ENCODE peak calls at places on chromosomes 11 and 22, in seven cellular contexts. F is HCT116, P is HepG2, A is SK-N-SH, Q is H1, L is K562, I is GM12878. C is an unnamed sample.
A peak's percentile ranks its signal among the peaks of the same experiment; 100 is the strongest.

GRCh38 chr11:38543311-38543710 is 1945.3 kb upstream of the RAG2 start:
- DNase-seq in F (no peak), P (no peak), A (no peak), Q (no peak), L (no peak), I (no peak), C (no peak)

GRCh38 chr11:110759972-110760381 is 47.7 kb upstream of the ARHGAP20 start:
- DNase-seq in F (no peak), P (no peak), A (no peak), Q (no peak), L (no peak), I (no peak), C (peak; percentile 23)

GRCh38 chr22:40263191-40263590 is 83.1 kb upstream of the ADSL start:
- DNase-seq in F (no peak), P (no peak), A (no peak), Q (no peak), L (peak; percentile 31), I (no peak), C (no peak)

GRCh38 chr11:21774212-21774611 is 418.7 kb upstream of the ANO5 start:
- DNase-seq in F (no peak), P (no peak), A (no peak), Q (no peak), L (no peak), I (no peak), C (no peak)

GRCh38 chr11:76056881-76057280 is 149.4 kb downstream of the WNT11 start:
- DNase-seq in F (no peak), P (no peak), A (no peak), Q (no peak), L (no peak), I (no peak), C (no peak)

GRCh38 chr11:105693075-105693474 is 83.2 kb downstream of the GRIA4 start:
- DNase-seq in F (no peak), P (no peak), A (peak; percentile 10), Q (no peak), L (no peak), I (no peak), C (no peak)

GRCh38 chr11:76686261-76687079 is 15.9 kb upstream of the LRRC32 start:
- DNase-seq in F (no peak), P (no peak), A (no peak), Q (no peak), L (no peak), I (no peak), C (no peak)

GRCh38 chr11:1706634-1707400 is 9.8 kb downstream of the KRTAP5-6 start:
- DNase-seq in F (no peak), P (no peak), A (no peak), Q (no peak), L (no peak), I (no peak), C (no peak)

GRCh38 chr22:33923660-33924246 is 3.5 kb upstream of the LARGE1 start:
- DNase-seq in F (peak; percentile 27), P (peak; percentile 67), A (peak; percentile 60), Q (peak; percentile 76), L (peak; percentile 24), I (no peak), C (peak; percentile 83)

GRCh38 chr22:29717789-29718188 is 2.0 kb upstream of the CABP7 start:
- DNase-seq in F (no peak), P (no peak), A (no peak), Q (no peak), L (no peak), I (no peak), C (no peak)

GRCh38 chr11:131688056-131688693 is 317.8 kb downstream of the NTM start:
- DNase-seq in F (no peak), P (peak; percentile 9), A (peak; percentile 96), Q (peak; percentile 93), L (peak; percentile 88), I (no peak), C (peak; percentile 85)

GRCh38 chr11:10809373-10810199 is 860 bp upstream of the EIF4G2 start:
- DNase-seq in F (peak; percentile 19), P (no peak), A (no peak), Q (peak; percentile 80), L (peak; percentile 37), I (no peak), C (peak; percentile 48)

GRCh38 chr22:46783721-46784120 is 21.3 kb downstream of the TBC1D22A start:
- DNase-seq in F (no peak), P (no peak), A (no peak), Q (no peak), L (no peak), I (no peak), C (no peak)

GRCh38 chr22:32791056-32791455 is 10.4 kb upstream of the TIMP3 start:
- DNase-seq in F (no peak), P (no peak), A (no peak), Q (no peak), L (no peak), I (no peak), C (no peak)

GRCh38 chr11:119433369-119433749 is 10.4 kb upstream of the THY1 start:
- DNase-seq in F (no peak), P (no peak), A (no peak), Q (no peak), L (no peak), I (no peak), C (no peak)

GRCh38 chr11:72633068-72633467 is 41.2 kb downstream of the PDE2A start:
- DNase-seq in F (no peak), P (no peak), A (no peak), Q (no peak), L (peak; percentile 36), I (no peak), C (no peak)

GRCh38 chr11:94639901-94640721 is 72.9 kb downstream of the PIWIL4 start:
- DNase-seq in F (peak; percentile 53), P (no peak), A (no peak), Q (peak; percentile 40), L (peak; percentile 64), I (no peak), C (no peak)

GRCh38 chr11:37502202-37502601 is 904.2 kb upstream of the RAG2 start:
- DNase-seq in F (no peak), P (no peak), A (no peak), Q (no peak), L (no peak), I (no peak), C (no peak)

GRCh38 chr11:76625787-76626186 is 44.8 kb downstream of the LRRC32 start:
- DNase-seq in F (no peak), P (no peak), A (no peak), Q (no peak), L (no peak), I (no peak), C (no peak)

GRCh38 chr22:38981005-38981658 is 1.0 kb upstream of the APOBEC3B start:
- DNase-seq in F (peak; percentile 37), P (peak; percentile 67), A (no peak), Q (no peak), L (peak; percentile 62), I (no peak), C (peak; percentile 48)

GRCh38 chr11:67268036-67268683 is 1.9 kb downstream of the GRK2 start:
- DNase-seq in F (no peak), P (no peak), A (no peak), Q (no peak), L (no peak), I (peak; percentile 78), C (no peak)
- TF ChIP-seq JUND in F (no peak), P (no peak), A (no peak), Q (no peak), L (no peak), I (peak; percentile 84), C (no peak)

DNA sequence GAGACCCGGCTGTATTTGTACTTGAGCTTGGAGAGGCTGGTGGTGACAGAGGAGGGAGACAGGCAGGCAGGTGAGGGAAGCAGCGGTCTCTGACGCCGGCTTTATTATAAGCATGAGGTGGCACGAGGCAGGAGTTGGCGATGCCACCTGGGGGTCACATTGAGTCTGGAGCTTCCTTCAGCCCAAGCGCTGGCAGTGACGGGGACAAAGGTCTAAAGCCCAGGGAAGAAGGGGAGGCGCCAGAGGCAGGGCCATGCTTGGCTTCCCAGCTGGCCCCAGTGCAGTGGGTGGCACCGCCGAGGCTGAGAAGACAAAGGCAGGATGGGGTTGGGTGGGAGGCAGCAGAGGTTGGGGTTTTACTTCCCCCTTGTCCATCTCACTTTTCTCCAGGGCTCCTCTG is 4.5 kb downstream of the FXYD2 start:
- DNase-seq in F (no peak), P (no peak), A (no peak), Q (no peak), L (no peak), I (no peak), C (no peak)
- TF ChIP-seq JUND in F (no peak), P (no peak), A (no peak), Q (no peak), L (no peak), I (no peak), C (no peak)

GRCh38 chr11:45671246-45672171 is 6.1 kb upstream of the CHST1 start:
- DNase-seq in F (no peak), P (no peak), A (no peak), Q (no peak), L (no peak), I (no peak), C (no peak)
- TF ChIP-seq JUND in F (no peak), P (no peak), A (no peak), Q (no peak), L (no peak), I (no peak), C (no peak)

DNA sequence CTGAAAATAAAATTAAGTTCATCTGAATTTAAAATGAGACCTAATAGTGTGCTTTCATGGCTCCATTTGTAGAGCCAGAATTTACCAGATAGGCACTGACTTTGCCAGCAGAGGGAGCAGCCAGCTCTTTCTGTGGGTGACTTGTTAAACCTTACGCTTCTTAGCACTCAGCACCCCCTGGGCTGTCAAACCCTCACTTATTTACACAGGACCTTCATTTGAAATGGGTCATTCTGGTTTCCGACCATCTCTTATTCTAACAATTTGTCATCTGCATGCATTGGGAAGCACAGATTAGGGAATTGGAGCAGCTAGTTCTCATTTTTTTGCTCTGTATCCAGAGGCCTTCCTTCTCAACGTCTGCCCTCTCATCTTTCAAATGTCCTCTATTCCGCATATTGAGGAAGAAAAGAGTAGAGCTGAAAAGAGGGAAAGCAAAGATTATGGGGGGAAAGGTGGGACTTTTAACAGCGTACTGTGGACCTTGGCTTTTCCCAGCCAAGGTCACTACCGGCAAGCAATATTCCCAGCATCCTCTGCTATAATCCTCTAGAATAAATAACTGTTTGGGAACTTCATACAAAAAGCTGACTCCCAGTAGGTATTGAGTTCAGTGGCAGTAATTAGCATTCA is 3.1 kb downstream of the ASRGL1 start:
- DNase-seq in F (peak; percentile 19), P (peak; percentile 60), A (peak; percentile 50), Q (peak; percentile 57), L (peak; percentile 29), I (peak; percentile 12), C (no peak)
- TF ChIP-seq JUND in F (no peak), P (no peak), A (no peak), Q (no peak), L (no peak), I (no peak), C (no peak)

GRCh38 chr11:69205929-69206612 is 50.3 kb downstream of the SMIM38 start:
- DNase-seq in F (no peak), P (no peak), A (no peak), Q (no peak), L (no peak), I (no peak), C (no peak)
- TF ChIP-seq JUND in F (no peak), P (no peak), A (no peak), Q (no peak), L (no peak), I (no peak), C (no peak)